ENCODE peak calls at places on chromosomes 2 and 18, in eight cellular contexts. J is IMR-90; P is NCI-H2029; X is CD4-positive, alpha-beta T cell; F is gastrocnemius medialis; D is uterus; K is nucleus accumbens; H is ureter. U is an unnamed sample.

GRCh38 chr2:157318884-157319283 is 6.7 kb downstream of the ERMN start:
- DNase-seq in J (no peak), P (no peak), X (no peak), F (no peak), D (no peak), K (no peak), H (no peak), U (no peak)

GRCh38 chr2:223123859-223124610 is 72.0 kb downstream of the KCNE4 start:
- DNase-seq in J (peak), P (no peak), X (no peak), F (no peak), D (peak), K (no peak), H (no peak), U (no peak)

GRCh38 chr2:229519655-229520054 is 194.7 kb downstream of the DNER start:
- DNase-seq in J (no peak), P (no peak), X (no peak), F (no peak), D (no peak), K (no peak), H (no peak), U (no peak)

GRCh38 chr2:226999676-227000075 is 163.8 kb downstream of the RHBDD1 start:
- DNase-seq in J (no peak), P (no peak), X (no peak), F (no peak), D (no peak), K (no peak), H (no peak), U (no peak)

GRCh38 chr2:147297820-147298219 is 547.0 kb upstream of the ACVR2A start:
- DNase-seq in J (no peak), P (no peak), X (no peak), F (no peak), D (no peak), K (no peak), H (no peak), U (no peak)

GRCh38 chr2:195859513-195859912 is 202.5 kb downstream of the SLC39A10 start:
- DNase-seq in J (no peak), P (no peak), X (no peak), F (no peak), D (no peak), K (no peak), H (no peak), U (no peak)

GRCh38 chr2:239607795-239608171 is 207.0 kb upstream of the HDAC4 start:
- DNase-seq in J (no peak), P (no peak), X (no peak), F (no peak), D (no peak), K (no peak), H (peak), U (no peak)

GRCh38 chr18:79522451-79523220 is 126.9 kb downstream of the NFATC1 start:
- DNase-seq in J (no peak), P (no peak), X (peak), F (no peak), D (no peak), K (no peak), H (peak), U (no peak)

GRCh38 chr2:157443795-157444642 is at the start of gene CYTIP:
- DNase-seq in J (no peak), P (no peak), X (no peak), F (peak), D (no peak), K (no peak), H (peak), U (no peak)

GRCh38 chr18:6650063-6650462 is 79.5 kb upstream of the ARHGAP28 start:
- DNase-seq in J (no peak), P (peak), X (no peak), F (no peak), D (no peak), K (no peak), H (no peak), U (no peak)

GRCh38 chr2:132871829-132872228 is 201.8 kb upstream of the LYPD1 start:
- DNase-seq in J (no peak), P (no peak), X (no peak), F (no peak), D (no peak), K (no peak), H (no peak), U (no peak)

GRCh38 chr18:36711014-36711725 is 117.6 kb downstream of the TPGS2 start:
- DNase-seq in J (peak), P (no peak), X (no peak), F (no peak), D (no peak), K (no peak), H (no peak), U (no peak)

GRCh38 chr18:11146947-11147345 is 2.4 kb downstream of the PIEZO2 start:
- DNase-seq in J (no peak), P (no peak), X (no peak), F (no peak), D (no peak), K (no peak), H (no peak), U (no peak)

GRCh38 chr2:168132389-168132788 is 115.0 kb downstream of the STK39 start:
- DNase-seq in J (no peak), P (no peak), X (no peak), F (no peak), D (no peak), K (no peak), H (no peak), U (no peak)

GRCh38 chr2:177909962-177910361 is 162.6 kb downstream of the PDE11A start:
- DNase-seq in J (peak), P (no peak), X (no peak), F (no peak), D (no peak), K (no peak), H (no peak), U (no peak)

GRCh38 chr2:126858991-126859390 is 39.7 kb upstream of the TEX51 start:
- DNase-seq in J (no peak), P (no peak), X (no peak), F (no peak), D (no peak), K (no peak), H (no peak), U (no peak)

GRCh38 chr2:169260246-169260645 is 102.1 kb downstream of the LRP2 start:
- DNase-seq in J (no peak), P (no peak), X (no peak), F (no peak), D (no peak), K (no peak), H (no peak), U (no peak)

GRCh38 chr2:147630585-147630984 is 214.2 kb upstream of the ACVR2A start:
- DNase-seq in J (no peak), P (no peak), X (no peak), F (no peak), D (no peak), K (no peak), H (no peak), U (no peak)

GRCh38 chr2:153808675-153809074 is 63.0 kb upstream of the GALNT13 start:
- DNase-seq in J (no peak), P (no peak), X (no peak), F (no peak), D (no peak), K (no peak), H (no peak), U (no peak)

GRCh38 chr2:20196881-20197204 is 28.1 kb downstream of the SDC1 start:
- DNase-seq in J (no peak), P (no peak), X (no peak), F (no peak), D (no peak), K (no peak), H (no peak), U (no peak)

GRCh38 chr2:241799522-241800197 is 9.3 kb upstream of the NEU4 start:
- DNase-seq in J (no peak), P (no peak), X (no peak), F (no peak), D (no peak), K (no peak), H (no peak), U (no peak)

GRCh38 chr2:217846321-217846743 is 156.5 kb downstream of the TNS1 start:
- DNase-seq in J (no peak), P (no peak), X (no peak), F (peak), D (no peak), K (no peak), H (no peak), U (no peak)

GRCh38 chr2:219129589-219129988 is 31.0 kb downstream of the NHEJ1 start:
- DNase-seq in J (no peak), P (no peak), X (no peak), F (no peak), D (no peak), K (no peak), H (no peak), U (no peak)

GRCh38 chr2:119468154-119468955 is 36.7 kb downstream of the TMEM37 start:
- DNase-seq in J (peak), P (peak), X (no peak), F (no peak), D (no peak), K (no peak), H (no peak), U (no peak)

GRCh38 chr2:61420986-61421546 is 49.8 kb downstream of the USP34 start:
- DNase-seq in J (no peak), P (no peak), X (no peak), F (no peak), D (no peak), K (no peak), H (no peak), U (no peak)

GRCh38 chr2:238159676-238160205 is 971 bp downstream of the ERFE start:
- DNase-seq in J (no peak), P (no peak), X (no peak), F (peak), D (no peak), K (no peak), H (no peak), U (no peak)

GRCh38 chr2:3432693-3433338 is 53.3 kb downstream of the TRAPPC12 start:
- DNase-seq in J (no peak), P (no peak), X (no peak), F (no peak), D (no peak), K (no peak), H (no peak), U (no peak)

U was measured in Panc1.